ENCODE peak calls at places on chromosome 2, in five cellular contexts. H is activated CD4-positive, CD25-positive, alpha-beta regulatory T cell treated with anti-CD3 and anti-CD28 coated beads, Interleukin-2, amount 50 U/mL, for 16 hours; O is mesenchymal stem cell; P is mesothelial cell of epicardium; N is activated T-helper 9 cell treated with anti-CD3 and anti-CD28 coated beads, Interleukin-2, amount 50 U/mL, for 16 hours. J is an unnamed sample.

GRCh38 chr2:240129731-240130392 is 6.2 kb downstream of the COPS9 start:
- DNase-seq in H (no peak), P (no peak), O (no peak), N (no peak), J (no peak)

GRCh38 chr2:65227035-65227470 is 578 bp upstream of the ACTR2 start:
- DNase-seq in N (no peak), O (no peak), P (no peak), H (no peak), J (no peak)

GRCh38 chr2:21820271-21820670 is 696.5 kb downstream of the TDRD15 start:
- DNase-seq in H (no peak), O (peak), N (no peak), P (no peak), J (no peak)

GRCh38 chr2:190722061-190722759 is 73.3 kb downstream of the NAB1 start:
- DNase-seq in O (no peak), N (no peak), H (no peak), P (no peak), J (no peak)

GRCh38 chr2:62787381-62787780 is 81.9 kb downstream of the EHBP1 start:
- DNase-seq in N (no peak), O (peak), P (no peak), H (no peak), J (no peak)

GRCh38 chr2:180829261-180829660 is 151.1 kb upstream of the UBE2E3 start:
- DNase-seq in P (no peak), H (no peak), N (no peak), O (no peak), J (no peak)

GRCh38 chr2:144518744-144519596 is 949 bp downstream of the ZEB2 start:
- DNase-seq in N (no peak), P (no peak), O (no peak), H (no peak), J (no peak)

GRCh38 chr2:188678921-188679320 is 295.3 kb upstream of the COL3A1 start:
- DNase-seq in O (peak), N (no peak), H (no peak), P (no peak), J (no peak)

GRCh38 chr2:69217333-69218080 is 169.5 kb downstream of the GFPT1 start:
- DNase-seq in N (no peak), P (no peak), O (no peak), H (no peak), J (no peak)

GRCh38 chr2:33531345-33532059 is 55.1 kb downstream of the RASGRP3 start:
- DNase-seq in O (peak), N (no peak), P (no peak), H (no peak), J (peak)

GRCh38 chr2:217856871-217857270 is 145.9 kb downstream of the TNS1 start:
- DNase-seq in N (no peak), O (no peak), P (no peak), H (no peak), J (no peak)

J was measured in MG63.